ENCODE peak calls at places on chromosome 19, in seven cellular contexts. K, I, M, A, R, Z and Q are unnamed samples.

GRCh38 chr19:49165111-49165750 is 7.6 kb downstream of the TRPM4 start:
- DNase-seq in K (no peak), I (no peak), R (no peak), M (no peak), Z (peak; percentile 52), A (no peak), Q (no peak)

GRCh38 chr19:43639507-43640423 is at the start of gene CADM4:
- DNase-seq in R (peak; percentile 69), K (no peak), M (peak; percentile 47), Z (peak; percentile 14), I (no peak), A (no peak), Q (peak; percentile 30)

GRCh38 chr19:48999481-49000325 is 6.0 kb downstream of the RUVBL2 start:
- DNase-seq in K (peak; percentile 75), M (peak; percentile 66), I (peak; percentile 56), R (no peak), A (peak; percentile 53), Z (no peak), Q (peak; percentile 42)

GRCh38 chr19:20969898-20970297 is 46.8 kb downstream of the ZNF85 start:
- DNase-seq in A (no peak), R (no peak), K (no peak), I (no peak), Z (no peak), M (no peak), Q (no peak)

GRCh38 chr19:17214531-17215124 is 529 bp upstream of the USE1 start:
- DNase-seq in K (no peak), M (no peak), A (no peak), R (no peak), Z (no peak), I (no peak), Q (no peak)

GRCh38 chr19:55462722-55463121 is 1.3 kb upstream of the ISOC2 start:
- DNase-seq in A (no peak), M (no peak), K (no peak), Z (no peak), R (no peak), I (no peak), Q (no peak)

GRCh38 chr19:42619271-42619670 is 24.5 kb upstream of the CEACAM8 start:
- DNase-seq in R (no peak), M (no peak), Z (no peak), K (no peak), I (no peak), A (no peak), Q (no peak)

GRCh38 chr19:55590109-55590508 is 9.2 kb downstream of the FIZ1 start:
- DNase-seq in M (no peak), R (no peak), K (no peak), Z (no peak), A (no peak), I (no peak), Q (no peak)

GRCh38 chr19:1125601-1126533 is 22.1 kb downstream of the GPX4 start:
- DNase-seq in I (no peak), K (no peak), Z (no peak), M (no peak), A (no peak), R (no peak), Q (no peak)

GRCh38 chr19:17429661-17430101 is 9.8 kb downstream of the MVB12A start:
- DNase-seq in R (peak; percentile 79), A (no peak), Z (no peak), I (no peak), K (no peak), M (no peak), Q (no peak)

GRCh38 chr19:42386974-42387707 is 3.0 kb downstream of the CNFN start:
- DNase-seq in A (peak; percentile 65), M (peak; percentile 65), I (peak; percentile 53), R (peak; percentile 74), K (peak; percentile 64), Z (peak; percentile 45), Q (peak; percentile 58)

GRCh38 chr19:28534740-28535351 is 678.1 kb downstream of the UQCRFS1 start:
- DNase-seq in M (no peak), I (no peak), Z (no peak), K (no peak), R (no peak), A (no peak), Q (no peak)

GRCh38 chr19:48928164-48929005 is 5.1 kb upstream of the DHDH start:
- DNase-seq in I (peak; percentile 78), Z (no peak), K (no peak), R (no peak), M (no peak), A (peak; percentile 74), Q (no peak)

GRCh38 chr19:46408611-46409039 is 4.7 kb downstream of the CCDC8 start:
- DNase-seq in M (no peak), I (peak; percentile 80), R (peak; percentile 93), A (peak; percentile 82), K (no peak), Z (peak; percentile 53), Q (no peak)

GRCh38 chr19:46402725-46403124 is 10.6 kb downstream of the CCDC8 start:
- DNase-seq in R (peak; percentile 40), K (no peak), Z (no peak), M (no peak), I (no peak), A (no peak), Q (no peak)

GRCh38 chr19:46407891-46408426 is 5.4 kb downstream of the CCDC8 start:
- DNase-seq in K (no peak), Z (no peak), A (no peak), I (no peak), R (no peak), M (no peak), Q (no peak)

GRCh38 chr19:46404884-46405658 is 8.3 kb downstream of the CCDC8 start:
- DNase-seq in R (no peak), Z (no peak), I (no peak), K (no peak), M (no peak), A (no peak), Q (no peak)

DNA sequence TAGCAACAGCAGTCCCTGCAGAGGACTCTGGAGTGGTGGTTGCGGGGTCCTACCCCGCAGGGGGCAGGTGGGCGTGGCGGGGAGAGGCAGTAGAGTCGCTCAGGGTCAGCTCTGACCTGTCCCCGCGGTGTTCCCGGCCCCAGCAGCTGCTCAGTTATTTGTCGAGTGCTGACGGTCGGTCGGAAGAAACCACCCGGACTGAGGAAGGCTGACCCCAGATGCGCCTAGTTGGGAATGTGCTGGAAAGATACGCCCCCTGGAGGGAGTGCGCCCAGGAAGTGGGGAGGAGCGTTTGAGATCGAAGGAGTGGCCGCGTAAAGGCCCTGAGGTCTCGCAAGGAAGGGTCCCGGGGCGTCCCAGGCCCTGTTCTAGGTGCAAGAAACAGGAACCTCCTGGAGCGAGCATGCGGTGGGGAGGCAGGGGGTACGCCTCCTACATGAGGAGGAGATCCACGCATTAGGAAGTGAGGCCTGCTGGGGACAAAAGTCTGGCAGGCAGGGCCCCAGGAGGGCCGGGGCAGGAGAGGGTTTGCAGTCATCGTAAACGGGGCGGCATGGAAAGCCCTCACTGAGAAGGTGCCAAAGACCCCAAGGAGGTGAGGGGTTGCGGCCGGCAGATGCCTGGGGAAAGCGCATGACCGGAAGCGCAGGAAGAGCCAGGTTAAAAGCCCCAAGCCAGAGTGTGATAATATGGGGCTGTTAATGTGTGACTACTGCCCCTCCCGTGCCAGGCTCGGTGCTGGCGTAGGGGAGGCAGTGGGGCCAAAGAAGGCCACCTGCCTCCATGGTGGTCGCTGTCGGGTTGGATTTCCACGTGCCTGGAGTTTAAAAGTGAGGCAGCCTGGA is 9.1 kb downstream of the CCDC8 start:
- DNase-seq in M (no peak), I (peak; percentile 51), R (peak; percentile 82), Z (peak; percentile 48), K (peak; percentile 52), A (no peak), Q (no peak)
- TF ChIP-seq CTCF in M (no peak), I (no peak), R (no peak), Z (no peak), K (peak; percentile 45), A (no peak), Q (no peak)

DNA sequence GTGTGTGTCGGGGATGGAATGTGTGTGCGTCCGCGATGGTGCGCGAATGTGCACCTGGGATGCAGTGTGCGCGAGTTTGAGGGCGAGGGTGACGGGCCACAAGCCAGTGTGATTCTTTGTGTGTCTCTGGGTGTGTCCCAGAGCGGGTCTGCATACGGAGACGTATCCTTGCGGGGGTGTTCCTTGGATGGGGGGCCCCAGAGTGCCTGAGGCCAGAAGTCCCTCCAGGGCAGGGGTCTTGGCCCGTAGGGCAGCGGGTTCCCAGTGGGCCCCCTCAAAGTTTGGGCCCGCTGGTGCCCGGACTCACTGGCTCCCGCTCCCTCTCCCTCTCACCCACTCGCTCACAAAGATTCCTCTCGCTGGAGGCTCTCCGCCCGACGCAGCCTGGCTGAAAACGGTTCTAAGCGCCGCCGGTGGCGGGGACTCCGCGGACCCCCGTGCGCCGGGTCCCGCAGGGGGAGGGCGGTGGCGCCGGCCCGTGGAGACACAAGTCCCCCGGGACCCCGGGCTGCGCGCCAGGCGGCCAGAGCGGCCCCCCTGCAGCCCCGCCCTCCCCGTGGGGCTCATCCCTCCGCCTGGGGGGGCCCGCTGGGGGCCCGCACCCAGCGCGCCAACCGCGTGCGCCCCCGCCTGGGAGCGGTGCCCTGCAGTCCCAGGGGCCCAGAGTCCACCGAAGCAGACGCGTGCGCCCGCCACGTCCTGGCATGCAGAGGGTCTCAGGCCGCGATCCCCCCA is 886 bp downstream of the CRLF1 start:
- DNase-seq in M (no peak), Z (no peak), R (no peak), I (no peak), K (no peak), A (no peak), Q (no peak)
- TF ChIP-seq CTCF in M (no peak), Z (no peak), R (no peak), I (no peak), K (no peak), A (no peak), Q (no peak)

DNA sequence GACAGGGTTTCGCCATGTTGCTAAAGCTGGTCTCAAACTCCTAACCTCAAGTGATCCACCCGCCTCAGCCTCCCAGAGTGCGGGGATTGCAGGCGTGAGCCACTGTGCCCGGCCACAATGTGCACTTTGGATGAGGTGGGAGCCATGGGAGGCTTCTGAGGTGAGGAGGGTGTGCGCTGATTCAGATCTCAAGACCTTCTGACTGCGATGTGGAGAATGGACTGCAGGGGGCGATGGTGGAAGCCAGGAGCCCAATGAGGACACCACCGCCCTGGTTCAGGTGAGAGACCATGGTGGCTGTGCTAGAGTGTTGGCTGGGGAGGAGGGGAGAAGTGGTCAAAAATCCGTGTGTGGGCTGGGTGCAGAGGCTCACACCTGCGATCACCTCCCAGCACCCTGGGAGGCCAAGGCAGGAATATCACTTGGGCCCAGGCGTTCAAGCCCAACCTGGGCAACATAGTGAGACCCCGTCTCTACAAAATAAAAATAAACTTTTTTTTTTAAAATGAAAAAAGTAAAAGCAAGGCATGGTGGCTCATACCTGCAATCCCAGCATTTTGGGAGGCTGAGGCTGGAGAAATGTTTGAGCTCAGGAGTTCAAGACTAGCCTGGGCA is 5.6 kb downstream of the INAFM1 start:
- DNase-seq in I (no peak), A (no peak), M (peak; percentile 55), K (peak; percentile 57), R (no peak), Z (no peak), Q (peak; percentile 38)
- TF ChIP-seq CTCF in I (no peak), A (no peak), M (no peak), K (peak; percentile 55), R (no peak), Z (peak; percentile 32), Q (peak; percentile 24)

DNA sequence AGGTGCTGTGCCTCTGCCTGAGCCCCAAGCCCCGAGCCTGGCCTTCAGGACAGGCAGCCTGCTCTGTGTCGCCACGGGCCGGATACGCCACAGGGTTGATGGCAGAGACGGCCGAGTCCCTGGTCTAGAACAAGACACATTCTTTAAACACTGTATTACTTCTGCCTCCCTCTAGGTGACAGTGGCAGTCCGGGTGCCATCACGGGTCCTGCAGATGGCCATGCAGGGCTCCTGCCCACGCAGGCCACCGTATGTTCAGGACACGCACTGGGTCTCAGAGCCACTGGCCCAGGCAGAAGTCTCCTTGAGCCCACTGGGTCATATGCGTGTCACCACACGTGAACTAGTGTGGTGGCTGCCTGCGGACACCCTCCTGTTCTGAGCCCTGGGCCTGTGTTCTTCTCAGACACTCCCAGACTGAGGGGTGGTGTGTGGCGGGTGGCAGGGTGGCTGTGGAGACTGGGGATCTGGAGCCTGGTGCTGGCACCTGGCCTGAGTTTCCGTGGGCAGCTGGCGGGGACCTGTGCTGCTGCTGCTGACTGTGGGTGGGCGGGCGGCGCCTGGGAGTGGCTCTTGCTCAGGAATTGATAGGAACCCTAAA is 4.4 kb downstream of the PLEKHJ1 start:
- DNase-seq in K (peak; percentile 27), A (no peak), I (no peak), Z (no peak), M (no peak), R (no peak), Q (no peak)
- TF ChIP-seq CTCF in K (peak; percentile 37), A (no peak), I (no peak), Z (peak; percentile 7), M (no peak), R (no peak), Q (no peak)